ENCODE peak calls at places on chromosomes 12 and 14, in eight cellular contexts. One of them, this sample, is unnamed.

GRCh38 chr12:2265461-2266167 is 212.8 kb downstream of the CACNA1C start:
- DNase-seq in cardiac muscle cell: peak; percentile 78
- DNase-seq in DND-41: no peak
- DNase-seq in fibroblast of lung: no peak
- DNase-seq in uterus: no peak
- DNase-seq in transverse colon: no peak
- DNase-seq in heart right ventricle: no peak
- DNase-seq in lower lobe of right lung: no peak
- DNase-seq in this sample: no peak

GRCh38 chr14:53954551-53955233 is 1.9 kb downstream of the BMP4 start:
- DNase-seq in cardiac muscle cell: peak; percentile 31
- DNase-seq in DND-41: no peak
- DNase-seq in fibroblast of lung: peak; percentile 41
- DNase-seq in uterus: peak; percentile 28
- DNase-seq in transverse colon: no peak
- DNase-seq in heart right ventricle: peak; percentile 44
- DNase-seq in lower lobe of right lung: no peak
- DNase-seq in this sample: peak; percentile 69

GRCh38 chr14:94685166-94685581 is 73.0 kb downstream of the SERPINA3 start:
- DNase-seq in cardiac muscle cell: no peak
- DNase-seq in DND-41: no peak
- DNase-seq in fibroblast of lung: no peak
- DNase-seq in uterus: no peak
- DNase-seq in transverse colon: no peak
- DNase-seq in heart right ventricle: no peak
- DNase-seq in lower lobe of right lung: no peak
- DNase-seq in this sample: peak; percentile 52

GRCh38 chr12:88299567-88300101 is 157.5 kb downstream of the TMTC3 start:
- DNase-seq in cardiac muscle cell: peak; percentile 93
- DNase-seq in DND-41: no peak
- DNase-seq in fibroblast of lung: peak; percentile 96
- DNase-seq in uterus: no peak
- DNase-seq in transverse colon: no peak
- DNase-seq in heart right ventricle: no peak
- DNase-seq in lower lobe of right lung: no peak
- DNase-seq in this sample: no peak

GRCh38 chr14:105197274-105197673 is 16.2 kb upstream of the NUDT14 start:
- DNase-seq in cardiac muscle cell: peak; percentile 67
- DNase-seq in DND-41: no peak
- DNase-seq in fibroblast of lung: peak; percentile 17
- DNase-seq in uterus: no peak
- DNase-seq in transverse colon: no peak
- DNase-seq in heart right ventricle: peak; percentile 82
- DNase-seq in lower lobe of right lung: no peak
- DNase-seq in this sample: no peak

GRCh38 chr14:103188691-103189480 is 65.6 kb downstream of the TNFAIP2 start:
- DNase-seq in cardiac muscle cell: peak; percentile 34
- DNase-seq in DND-41: no peak
- DNase-seq in fibroblast of lung: no peak
- DNase-seq in uterus: peak; percentile 62
- DNase-seq in transverse colon: peak; percentile 37
- DNase-seq in heart right ventricle: peak; percentile 31
- DNase-seq in lower lobe of right lung: peak; percentile 51
- DNase-seq in this sample: peak; percentile 67

GRCh38 chr14:21933681-21934080 is 260.1 kb upstream of the OR4E1 start:
- DNase-seq in cardiac muscle cell: no peak
- DNase-seq in DND-41: no peak
- DNase-seq in fibroblast of lung: no peak
- DNase-seq in uterus: no peak
- DNase-seq in transverse colon: no peak
- DNase-seq in heart right ventricle: no peak
- DNase-seq in lower lobe of right lung: no peak
- DNase-seq in this sample: no peak

GRCh38 chr12:30753761-30754382 is 879 bp downstream of the CAPRIN2 start:
- DNase-seq in cardiac muscle cell: peak; percentile 41
- DNase-seq in DND-41: no peak
- DNase-seq in fibroblast of lung: peak; percentile 43
- DNase-seq in uterus: no peak
- DNase-seq in transverse colon: no peak
- DNase-seq in heart right ventricle: no peak
- DNase-seq in lower lobe of right lung: no peak
- DNase-seq in this sample: no peak

GRCh38 chr14:100834441-100835277 is 8.7 kb downstream of the MEG3 start:
- DNase-seq in cardiac muscle cell: no peak
- DNase-seq in DND-41: no peak
- DNase-seq in fibroblast of lung: no peak
- DNase-seq in uterus: no peak
- DNase-seq in transverse colon: no peak
- DNase-seq in heart right ventricle: no peak
- DNase-seq in lower lobe of right lung: no peak
- DNase-seq in this sample: no peak

GRCh38 chr12:2301531-2302461 is 249.0 kb downstream of the CACNA1C start:
- DNase-seq in cardiac muscle cell: no peak
- DNase-seq in DND-41: no peak
- DNase-seq in fibroblast of lung: peak; percentile 49
- DNase-seq in uterus: no peak
- DNase-seq in transverse colon: no peak
- DNase-seq in heart right ventricle: peak; percentile 71
- DNase-seq in lower lobe of right lung: no peak
- DNase-seq in this sample: no peak

DNA sequence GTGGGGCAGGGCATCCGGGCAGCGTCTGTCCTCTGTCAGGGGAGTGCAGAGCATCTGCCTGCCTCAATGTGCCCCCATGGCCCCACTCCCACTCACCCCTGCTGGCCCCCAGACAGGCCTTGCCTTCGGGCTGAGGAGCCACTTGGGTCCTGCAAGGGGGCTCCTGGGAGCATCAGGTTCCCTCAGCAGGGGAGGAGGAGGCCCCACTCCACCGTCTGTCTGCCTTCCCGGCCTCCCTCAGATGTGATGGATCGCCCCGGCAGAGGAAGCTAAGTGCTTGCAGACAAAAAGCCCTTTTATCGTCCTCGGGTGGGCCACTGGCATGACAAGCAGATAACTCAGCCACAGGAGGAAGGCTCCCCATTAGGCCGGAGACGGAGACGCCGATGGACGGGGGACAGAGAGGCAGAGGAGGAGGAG is 35.1 kb downstream of the NCOR2 start:
- DNase-seq in cardiac muscle cell: no peak
- DNase-seq in DND-41: no peak
- DNase-seq in fibroblast of lung: no peak
- DNase-seq in uterus: no peak
- DNase-seq in transverse colon: no peak
- DNase-seq in heart right ventricle: no peak
- DNase-seq in lower lobe of right lung: no peak
- DNase-seq in this sample: no peak
- H3K4me1 ChIP-seq in cardiac muscle cell: peaks cover 35% of the 10 kb centered on the region
- H3K4me1 ChIP-seq in DND-41: no peaks in the 10 kb centered on the region
- H3K4me1 ChIP-seq in fibroblast of lung: peaks cover 6% of the 10 kb centered on the region
- H3K4me1 ChIP-seq in uterus: peaks cover 12% of the 10 kb centered on the region
- H3K4me1 ChIP-seq in transverse colon: peaks cover 19% of the 10 kb centered on the region
- H3K4me1 ChIP-seq in heart right ventricle: peaks cover 40% of the 10 kb centered on the region
- H3K4me1 ChIP-seq in lower lobe of right lung: peaks cover 26% of the 10 kb centered on the region
- H3K4me1 ChIP-seq in this sample: peaks cover 5% of the 10 kb centered on the region

DNA sequence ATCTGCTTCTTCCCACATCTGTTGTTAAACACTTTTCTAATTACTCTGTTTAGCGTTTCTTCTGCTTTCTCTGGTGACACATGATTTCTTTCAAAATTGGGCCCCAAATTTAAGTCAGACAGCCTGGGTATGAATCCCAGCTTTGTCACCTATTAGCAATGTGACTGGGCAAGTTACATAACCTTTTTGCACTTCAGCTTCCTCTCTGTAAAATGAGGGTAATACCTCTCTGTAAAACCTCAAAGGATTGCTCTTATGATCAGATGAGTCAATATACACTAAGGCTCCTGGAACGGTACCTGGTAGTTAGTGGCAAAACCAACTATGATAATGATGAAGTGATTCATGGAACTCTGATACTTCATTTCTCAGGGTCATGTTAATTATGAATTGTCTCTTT is 33.0 kb downstream of the E2F7 start:
- DNase-seq in cardiac muscle cell: no peak
- DNase-seq in DND-41: no peak
- DNase-seq in fibroblast of lung: no peak
- DNase-seq in uterus: no peak
- DNase-seq in transverse colon: no peak
- DNase-seq in heart right ventricle: no peak
- DNase-seq in lower lobe of right lung: no peak
- DNase-seq in this sample: no peak
- H3K27ac ChIP-seq in cardiac muscle cell: no peak overlapping the region
- H3K27ac ChIP-seq in DND-41: no peak overlapping the region
- H3K27ac ChIP-seq in fibroblast of lung: peak overlapping the region; percentile 6
- H3K27ac ChIP-seq in uterus: no peak overlapping the region
- H3K27ac ChIP-seq in transverse colon: no peak overlapping the region
- H3K27ac ChIP-seq in heart right ventricle: no peak overlapping the region
- H3K27ac ChIP-seq in lower lobe of right lung: no peak overlapping the region
- H3K27ac ChIP-seq in this sample: no peak overlapping the region

GRCh38 chr12:95549392-95550084 is 1.7 kb downstream of the USP44 start:
- DNase-seq in cardiac muscle cell: no peak
- DNase-seq in DND-41: no peak
- DNase-seq in fibroblast of lung: no peak
- DNase-seq in uterus: no peak
- DNase-seq in transverse colon: peak; percentile 19
- DNase-seq in heart right ventricle: no peak
- DNase-seq in lower lobe of right lung: no peak
- DNase-seq in this sample: no peak

GRCh38 chr12:95547522-95548055 is 3.7 kb downstream of the USP44 start:
- DNase-seq in cardiac muscle cell: peak; percentile 40
- DNase-seq in DND-41: no peak
- DNase-seq in fibroblast of lung: peak; percentile 66
- DNase-seq in uterus: peak; percentile 24
- DNase-seq in transverse colon: no peak
- DNase-seq in heart right ventricle: no peak
- DNase-seq in lower lobe of right lung: no peak
- DNase-seq in this sample: no peak

GRCh38 chr12:95548056-95548538 is 3.2 kb downstream of the USP44 start:
- DNase-seq in cardiac muscle cell: peak; percentile 9
- DNase-seq in DND-41: peak; percentile 57
- DNase-seq in fibroblast of lung: no peak
- DNase-seq in uterus: peak; percentile 29
- DNase-seq in transverse colon: peak; percentile 34
- DNase-seq in heart right ventricle: no peak
- DNase-seq in lower lobe of right lung: peak; percentile 62
- DNase-seq in this sample: peak; percentile 74

GRCh38 chr12:95546491-95546813 is 4.8 kb downstream of the USP44 start:
- DNase-seq in cardiac muscle cell: no peak
- DNase-seq in DND-41: no peak
- DNase-seq in fibroblast of lung: no peak
- DNase-seq in uterus: no peak
- DNase-seq in transverse colon: no peak
- DNase-seq in heart right ventricle: no peak
- DNase-seq in lower lobe of right lung: no peak
- DNase-seq in this sample: no peak

GRCh38 chr12:95548539-95549391 is 2.5 kb downstream of the USP44 start:
- DNase-seq in cardiac muscle cell: no peak
- DNase-seq in DND-41: peak; percentile 80
- DNase-seq in fibroblast of lung: peak; percentile 17
- DNase-seq in uterus: peak; percentile 49
- DNase-seq in transverse colon: peak; percentile 56
- DNase-seq in heart right ventricle: peak; percentile 20
- DNase-seq in lower lobe of right lung: peak; percentile 76
- DNase-seq in this sample: peak; percentile 89
- H3K4me1 ChIP-seq in cardiac muscle cell: no peaks in the 10 kb centered on the region
- H3K4me1 ChIP-seq in DND-41: peaks cover 77% of the 10 kb centered on the region
- H3K4me1 ChIP-seq in fibroblast of lung: peaks cover 3% of the 10 kb centered on the region
- H3K4me1 ChIP-seq in uterus: no peaks in the 10 kb centered on the region
- H3K4me1 ChIP-seq in transverse colon: peaks cover 13% of the 10 kb centered on the region
- H3K4me1 ChIP-seq in heart right ventricle: peaks cover 11% of the 10 kb centered on the region
- H3K4me1 ChIP-seq in lower lobe of right lung: peaks cover 14% of the 10 kb centered on the region
- H3K4me1 ChIP-seq in this sample: no peaks in the 10 kb centered on the region

GRCh38 chr14:24331731-24332093 is 3.2 kb downstream of the ADCY4 start:
- DNase-seq in cardiac muscle cell: no peak
- DNase-seq in DND-41: no peak
- DNase-seq in fibroblast of lung: no peak
- DNase-seq in uterus: no peak
- DNase-seq in transverse colon: no peak
- DNase-seq in heart right ventricle: no peak
- DNase-seq in lower lobe of right lung: no peak
- DNase-seq in this sample: no peak

GRCh38 chr14:24327303-24327702 is 7.6 kb downstream of the ADCY4 start:
- DNase-seq in cardiac muscle cell: no peak
- DNase-seq in DND-41: peak; percentile 20
- DNase-seq in fibroblast of lung: no peak
- DNase-seq in uterus: no peak
- DNase-seq in transverse colon: no peak
- DNase-seq in heart right ventricle: no peak
- DNase-seq in lower lobe of right lung: peak; percentile 45
- DNase-seq in this sample: no peak

GRCh38 chr14:24329073-24329663 is 5.7 kb downstream of the ADCY4 start:
- DNase-seq in cardiac muscle cell: no peak
- DNase-seq in DND-41: no peak
- DNase-seq in fibroblast of lung: no peak
- DNase-seq in uterus: no peak
- DNase-seq in transverse colon: no peak
- DNase-seq in heart right ventricle: no peak
- DNase-seq in lower lobe of right lung: no peak
- DNase-seq in this sample: no peak

GRCh38 chr14:24330973-24331674 is 3.7 kb downstream of the ADCY4 start:
- DNase-seq in cardiac muscle cell: no peak
- DNase-seq in DND-41: no peak
- DNase-seq in fibroblast of lung: no peak
- DNase-seq in uterus: no peak
- DNase-seq in transverse colon: no peak
- DNase-seq in heart right ventricle: no peak
- DNase-seq in lower lobe of right lung: no peak
- DNase-seq in this sample: no peak

DNA sequence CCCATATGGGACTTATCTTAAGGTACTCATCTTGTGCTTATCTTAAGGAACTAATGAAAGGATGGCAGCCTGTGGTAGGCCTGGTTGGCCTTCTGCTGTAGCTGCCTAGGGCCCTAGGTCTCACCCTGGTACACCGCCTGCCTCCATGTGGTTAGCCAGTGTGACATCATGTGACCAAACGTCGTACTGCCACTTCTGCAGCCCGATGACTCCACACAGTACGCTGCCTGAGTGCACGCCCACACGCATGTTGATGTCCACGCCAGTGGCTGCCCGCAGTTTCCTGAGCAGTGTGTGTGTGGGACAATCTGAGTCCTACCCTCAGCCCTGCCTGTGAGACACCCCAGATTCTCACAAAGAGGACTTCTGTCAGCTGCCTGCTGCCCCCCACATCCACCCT is 5.1 kb downstream of the ADCY4 start:
- DNase-seq in cardiac muscle cell: no peak
- DNase-seq in DND-41: no peak
- DNase-seq in fibroblast of lung: no peak
- DNase-seq in uterus: no peak
- DNase-seq in transverse colon: peak; percentile 69
- DNase-seq in heart right ventricle: no peak
- DNase-seq in lower lobe of right lung: peak; percentile 91
- DNase-seq in this sample: peak; percentile 89
- H3K27ac ChIP-seq in cardiac muscle cell: no peak overlapping the region
- H3K27ac ChIP-seq in DND-41: no peak overlapping the region
- H3K27ac ChIP-seq in fibroblast of lung: no peak overlapping the region
- H3K27ac ChIP-seq in uterus: no peak overlapping the region
- H3K27ac ChIP-seq in transverse colon: no peak overlapping the region
- H3K27ac ChIP-seq in heart right ventricle: no peak overlapping the region
- H3K27ac ChIP-seq in lower lobe of right lung: peak overlapping the region; percentile 60
- H3K27ac ChIP-seq in this sample: peak overlapping the region; percentile 51

GRCh38 chr12:59716049-59716448 is 120.2 kb downstream of the SLC16A7 start:
- DNase-seq in cardiac muscle cell: no peak
- DNase-seq in DND-41: no peak
- DNase-seq in fibroblast of lung: no peak
- DNase-seq in uterus: no peak
- DNase-seq in transverse colon: no peak
- DNase-seq in heart right ventricle: no peak
- DNase-seq in lower lobe of right lung: no peak
- DNase-seq in this sample: no peak
- H3K4me1 ChIP-seq in cardiac muscle cell: peaks cover 6% of the 10 kb centered on the region
- H3K4me1 ChIP-seq in DND-41: no peaks in the 10 kb centered on the region
- H3K4me1 ChIP-seq in fibroblast of lung: no peaks in the 10 kb centered on the region
- H3K4me1 ChIP-seq in uterus: no peaks in the 10 kb centered on the region
- H3K4me1 ChIP-seq in transverse colon: no peaks in the 10 kb centered on the region
- H3K4me1 ChIP-seq in heart right ventricle: no peaks in the 10 kb centered on the region
- H3K4me1 ChIP-seq in lower lobe of right lung: no peaks in the 10 kb centered on the region
- H3K4me1 ChIP-seq in this sample: no peaks in the 10 kb centered on the region

This sample was measured in upper lobe of right lung.